ENCODE peak calls at places on chromosomes 13 and 19, in six cellular contexts. U is fibroblast of mammary gland, S is RWPE1, W is Peyer's patch, J is colonic mucosa, X is tibial nerve. K is an unnamed sample.

GRCh38 chr13:82833928-82834327 is 1048.3 kb downstream of the SLITRK1 start:
- DNase-seq in U (peak; percentile 42), S (no peak), W (no peak), J (no peak), X (no peak), K (no peak)

GRCh38 chr19:46471778-46472543 is 598 bp upstream of the PNMA8A start:
- DNase-seq in U (no peak), S (no peak), W (no peak), J (no peak), X (no peak), K (no peak)

GRCh38 chr19:10826236-10826635 is 9.8 kb downstream of the TMED1 start:
- DNase-seq in U (no peak), S (no peak), W (no peak), J (no peak), X (no peak), K (no peak)

GRCh38 chr13:110942248-110942981 is 27.5 kb upstream of the ANKRD10 start:
- DNase-seq in U (peak; percentile 14), S (no peak), W (no peak), J (no peak), X (no peak), K (no peak)

GRCh38 chr19:46761418-46761831 is 15.2 kb upstream of the STRN4 start:
- DNase-seq in U (peak; percentile 89), S (no peak), W (no peak), J (no peak), X (no peak), K (peak; percentile 75)

GRCh38 chr13:96020155-96020575 is 33.0 kb downstream of the UGGT2 start:
- DNase-seq in U (peak; percentile 73), S (peak; percentile 50), W (peak; percentile 57), J (peak; percentile 55), X (no peak), K (peak; percentile 20)

GRCh38 chr19:2151339-2152229 is at the start of gene AP3D1:
- DNase-seq in U (peak; percentile 100), S (peak; percentile 99), W (peak; percentile 100), J (peak; percentile 100), X (peak; percentile 99), K (peak; percentile 99)

GRCh38 chr19:1768248-1768647 is 14.9 kb downstream of the ONECUT3 start:
- DNase-seq in U (peak; percentile 18), S (no peak), W (peak; percentile 49), J (no peak), X (no peak), K (no peak)

GRCh38 chr13:96816874-96817273 is 177.4 kb downstream of the OXGR1 start:
- DNase-seq in U (no peak), S (no peak), W (no peak), J (no peak), X (no peak), K (no peak)

GRCh38 chr13:114096031-114096485 is 36.4 kb downstream of the RASA3 start:
- DNase-seq in U (no peak), S (no peak), W (peak; percentile 40), J (no peak), X (peak; percentile 12), K (no peak)

GRCh38 chr13:109148243-109148642 is 518.8 kb downstream of the MYO16 start:
- DNase-seq in U (peak; percentile 63), S (peak; percentile 69), W (no peak), J (no peak), X (no peak), K (no peak)

GRCh38 chr19:53471916-53472315 is 4.4 kb downstream of the ZNF813 start:
- DNase-seq in U (no peak), S (no peak), W (no peak), J (no peak), X (no peak), K (no peak)

GRCh38 chr13:23378009-23378632 is 55.4 kb downstream of the SACS start:
- DNase-seq in U (peak; percentile 100), S (peak; percentile 89), W (peak; percentile 61), J (peak; percentile 37), X (no peak), K (peak; percentile 93)

GRCh38 chr13:110644892-110645521 is 29.7 kb downstream of the NAXD start:
- DNase-seq in U (peak; percentile 59), S (no peak), W (peak; percentile 83), J (peak; percentile 41), X (no peak), K (peak; percentile 7)

GRCh38 chr13:93398167-93398566 is 171.6 kb downstream of the GPC6 start:
- DNase-seq in U (peak; percentile 92), S (no peak), W (no peak), J (no peak), X (no peak), K (no peak)

GRCh38 chr19:51784922-51785690 is 9.9 kb upstream of the FPR3 start:
- DNase-seq in U (peak; percentile 91), S (peak; percentile 14), W (peak; percentile 71), J (peak; percentile 49), X (no peak), K (peak; percentile 23)

GRCh38 chr13:113034451-113035208 is 65.6 kb downstream of the MCF2L start:
- DNase-seq in U (peak; percentile 66), S (peak; percentile 65), W (peak; percentile 57), J (peak; percentile 34), X (no peak), K (peak; percentile 14)

GRCh38 chr13:113297370-113297871 is 382 bp downstream of the LAMP1 start:
- DNase-seq in U (peak; percentile 11), S (no peak), W (peak; percentile 62), J (peak; percentile 27), X (no peak), K (no peak)

GRCh38 chr13:36158606-36159005 is 27.4 kb upstream of the DCLK1 start:
- DNase-seq in U (no peak), S (peak; percentile 35), W (no peak), J (no peak), X (no peak), K (no peak)

GRCh38 chr13:23743717-23744116 is 145.5 kb downstream of the MIPEP start:
- DNase-seq in U (no peak), S (no peak), W (no peak), J (no peak), X (no peak), K (no peak)

GRCh38 chr13:47592256-47592655 is 408.8 kb downstream of the SUCLA2 start:
- DNase-seq in U (no peak), S (no peak), W (no peak), J (no peak), X (no peak), K (no peak)

GRCh38 chr13:47588676-47589075 is 412.4 kb downstream of the SUCLA2 start:
- DNase-seq in U (no peak), S (no peak), W (no peak), J (no peak), X (no peak), K (no peak)
- TF ChIP-seq CTCF in U (peak; percentile 29), S (no peak), W (no peak), J (no peak), X (no peak), K (no peak)

GRCh38 chr13:37960427-37960826 is 90.9 kb upstream of the TRPC4 start:
- DNase-seq in U (no peak), S (no peak), W (no peak), J (no peak), X (no peak), K (no peak)
- TF ChIP-seq CTCF in U (peak; percentile 33), S (no peak), W (no peak), J (no peak), X (no peak), K (no peak)

GRCh38 chr19:42942187-42942789 is 5.3 kb upstream of the PSG7 start:
- DNase-seq in U (peak; percentile 29), S (no peak), W (no peak), J (no peak), X (no peak), K (no peak)
- TF ChIP-seq CTCF in U (peak; percentile 63), S (no peak), W (no peak), J (no peak), X (no peak), K (peak; percentile 45)

GRCh38 chr19:7917292-7918061 is 2.7 kb upstream of the SNAPC2 start:
- DNase-seq in U (peak; percentile 46), S (no peak), W (peak; percentile 75), J (no peak), X (no peak), K (no peak)
- TF ChIP-seq CTCF in U (peak; percentile 38), S (peak; percentile 82), W (peak; percentile 13), J (peak; percentile 32), X (peak; percentile 43), K (peak; percentile 58)